ENCODE peak calls at places on chromosomes 6 and 20, in four cellular contexts. H is trophoblast cell, N is H1, G is mesenchymal stem cell. R is an unnamed sample.

GRCh38 chr6:126170875-126171489 is 168.9 kb upstream of the CENPW start:
- DNase-seq in H (peak; percentile 59), N (no peak), G (peak; percentile 34), R (no peak)

GRCh38 chr6:131394768-131395432 is 178.1 kb upstream of the ARG1 start:
- DNase-seq in H (no peak), N (no peak), G (no peak), R (no peak)

GRCh38 chr6:17045581-17046322 is 56.1 kb upstream of the STMND1 start:
- DNase-seq in H (peak; percentile 62), N (no peak), G (peak; percentile 14), R (no peak)

GRCh38 chr20:46820682-46821081 is 74.0 kb upstream of the EYA2 start:
- DNase-seq in H (no peak), N (no peak), G (no peak), R (no peak)

GRCh38 chr6:33613794-33614166 is 7.3 kb upstream of the ITPR3 start:
- DNase-seq in H (no peak), N (no peak), G (no peak), R (no peak)

GRCh38 chr20:55855052-55855451 is 150.3 kb downstream of the CBLN4 start:
- DNase-seq in H (no peak), N (no peak), G (no peak), R (no peak)

GRCh38 chr6:116397960-116398359 is 27.2 kb downstream of the DSE start:
- DNase-seq in H (peak; percentile 36), N (no peak), G (peak; percentile 38), R (no peak)

GRCh38 chr20:59008715-59009336 is 1.8 kb upstream of the CTSZ start:
- DNase-seq in H (no peak), N (no peak), G (no peak), R (no peak)

GRCh38 chr6:686528-686927 is 6.4 kb downstream of the EXOC2 start:
- DNase-seq in H (no peak), N (no peak), G (peak; percentile 69), R (no peak)

GRCh38 chr20:884983-885952 is 30.9 kb downstream of the ANGPT4 start:
- DNase-seq in H (peak; percentile 71), N (peak; percentile 82), G (peak; percentile 23), R (peak; percentile 59)

GRCh38 chr6:53119772-53120409 is 28.8 kb downstream of the GCM1 start:
- DNase-seq in H (peak; percentile 66), N (peak; percentile 49), G (peak; percentile 89), R (no peak)

GRCh38 chr6:143700684-143701342 is 23.0 kb downstream of the PHACTR2 start:
- DNase-seq in H (no peak), N (no peak), G (no peak), R (no peak)

GRCh38 chr20:44092551-44093248 is 94.3 kb downstream of the JPH2 start:
- DNase-seq in H (peak; percentile 47), N (no peak), G (peak; percentile 53), R (peak; percentile 27)

GRCh38 chr6:25446815-25447569 is 167.8 kb downstream of the CARMIL1 start:
- DNase-seq in H (no peak), N (no peak), G (no peak), R (no peak)

GRCh38 chr6:53851561-53851960 is 56.8 kb downstream of the LRRC1 start:
- DNase-seq in H (no peak), N (no peak), G (peak; percentile 33), R (no peak)

GRCh38 chr20:20395856-20396600 is 28.1 kb downstream of the INSM1 start:
- DNase-seq in H (no peak), N (peak; percentile 66), G (no peak), R (peak; percentile 88)

GRCh38 chr6:88166901-88167624 is 916 bp upstream of the CNR1 start:
- DNase-seq in H (no peak), N (peak; percentile 61), G (no peak), R (peak; percentile 21)

GRCh38 chr6:119533603-119534279 is 184.2 kb upstream of the MAN1A1 start:
- DNase-seq in H (peak; percentile 29), N (no peak), G (peak; percentile 21), R (no peak)

GRCh38 chr6:160256445-160256844 is 2.2 kb downstream of the SLC22A2 start:
- DNase-seq in H (no peak), N (no peak), G (no peak), R (no peak)

GRCh38 chr6:51386347-51386836 is 567.7 kb downstream of the TFAP2B start:
- DNase-seq in H (no peak), N (no peak), G (no peak), R (no peak)

GRCh38 chr6:3322366-3322890 is 63.7 kb downstream of the PSMG4 start:
- DNase-seq in H (no peak), N (no peak), G (no peak), R (no peak)

GRCh38 chr20:1820137-1821074 is 74.8 kb upstream of the SIRPA start:
- DNase-seq in H (peak; percentile 26), N (no peak), G (peak; percentile 74), R (no peak)

GRCh38 chr20:24662286-24662685 is 192.9 kb downstream of the SYNDIG1 start:
- DNase-seq in H (no peak), N (no peak), G (no peak), R (no peak)

GRCh38 chr6:90190752-90191393 is 105.8 kb downstream of the BACH2 start:
- DNase-seq in H (no peak), N (no peak), G (no peak), R (no peak)

GRCh38 chr6:161660666-161661571 is 387.1 kb upstream of the AGPAT4 start:
- DNase-seq in H (no peak), N (no peak), G (no peak), R (no peak)

GRCh38 chr6:93300661-93301060 is 118.7 kb downstream of the EPHA7 start:
- DNase-seq in H (no peak), N (no peak), G (no peak), R (no peak)

GRCh38 chr6:81265106-81265505 is 487.4 kb downstream of the TENT5A start:
- DNase-seq in H (peak; percentile 55), N (no peak), G (peak; percentile 59), R (no peak)

GRCh38 chr6:105985816-105986632 is 100.1 kb upstream of the PRDM1 start:
- DNase-seq in H (no peak), N (peak; percentile 64), G (peak; percentile 79), R (peak; percentile 36)

GRCh38 chr6:109961666-109962065 is 16.4 kb upstream of the GPR6 start:
- DNase-seq in H (peak; percentile 67), N (no peak), G (peak; percentile 23), R (no peak)

GRCh38 chr6:43666181-43666920 is 21.2 kb downstream of the MRPS18A start:
- DNase-seq in H (no peak), N (no peak), G (no peak), R (no peak)

GRCh38 chr20:21583486-21584168 is 69.8 kb upstream of the NKX2-2 start:
- DNase-seq in H (no peak), N (no peak), G (no peak), R (no peak)

GRCh38 chr6:98525860-98526259 is 308.5 kb upstream of the POU3F2 start:
- DNase-seq in H (no peak), N (no peak), G (no peak), R (peak; percentile 40)

GRCh38 chr20:3777726-3778629 is 3.3 kb downstream of the SPEF1 start:
- DNase-seq in H (peak; percentile 64), N (peak; percentile 90), G (peak; percentile 52), R (peak; percentile 47)

GRCh38 chr6:117918454-117918853 is 11.4 kb downstream of the SLC35F1 start:
- DNase-seq in H (no peak), N (no peak), G (no peak), R (no peak)

GRCh38 chr6:159887146-159887545 is 3.6 kb upstream of the MAS1 start:
- DNase-seq in H (no peak), N (no peak), G (no peak), R (no peak)

GRCh38 chr6:90135672-90136071 is 161.0 kb downstream of the BACH2 start:
- DNase-seq in H (peak; percentile 34), N (no peak), G (peak; percentile 48), R (no peak)

DNA sequence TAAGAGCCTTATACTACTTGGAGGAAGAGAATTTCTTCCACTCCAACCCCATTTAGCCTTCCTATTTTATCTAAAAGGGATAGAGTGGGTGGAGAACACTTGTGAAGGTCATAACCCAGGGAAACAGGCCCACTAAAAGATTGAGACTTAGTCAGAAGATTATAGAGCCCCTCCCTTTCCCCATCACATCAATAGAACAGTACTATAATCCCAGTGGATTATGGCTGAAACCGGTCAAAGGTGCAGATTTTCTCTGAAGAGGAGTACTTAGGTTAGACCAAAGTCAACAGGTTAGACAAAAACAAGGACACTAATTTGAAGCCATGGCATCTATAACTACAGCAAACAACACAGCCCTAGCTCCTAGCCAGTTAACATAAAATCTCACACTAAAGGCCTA is 330.9 kb upstream of the NOX3 start:
- DNase-seq in H (no peak), N (no peak), G (no peak), R (no peak)
- H3K18ac ChIP-seq in H (no peak overlapping the region), N (no peak overlapping the region), G (no peak overlapping the region), R (no peak overlapping the region)

GRCh38 chr20:13783528-13783927 is 1.2 kb downstream of the ESF1 start:
- DNase-seq in H (no peak), N (no peak), G (no peak), R (no peak)
- H3K4me3 ChIP-seq in H (no peak overlapping the region), N (peak overlapping the region; percentile 73), G (no peak overlapping the region), R (no peak overlapping the region)

DNA sequence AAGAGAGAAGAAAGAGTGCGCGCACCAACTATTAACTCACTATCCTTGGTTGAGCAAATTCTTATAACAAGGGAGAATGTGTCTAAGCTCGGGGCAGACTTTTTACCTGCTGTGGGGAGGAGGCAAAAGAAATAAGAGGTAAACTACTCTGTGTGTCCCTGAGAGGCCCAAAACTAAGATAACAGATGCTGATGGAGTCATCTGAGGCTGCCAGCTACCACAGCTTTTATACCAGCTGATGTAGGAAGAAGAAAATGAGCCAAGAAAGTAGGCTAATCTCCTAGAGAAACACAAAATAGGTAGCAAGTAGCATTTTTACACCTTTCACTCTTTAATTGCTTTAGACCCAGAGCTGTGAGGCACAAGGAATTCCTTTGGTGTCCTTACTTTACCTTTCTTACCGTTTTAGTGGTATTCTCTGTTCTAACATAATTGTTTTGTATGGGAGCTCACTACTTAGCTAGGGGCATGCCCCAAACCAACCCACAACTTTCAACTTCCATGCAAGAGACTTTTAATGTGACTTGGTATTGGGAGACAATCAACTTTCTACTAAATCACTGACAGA is 27.8 kb upstream of the PIM1 start:
- DNase-seq in H (no peak), N (no peak), G (no peak), R (no peak)
- H2BK12ac ChIP-seq in H (no peak overlapping the region), N (peak overlapping the region; percentile 40), G (no peak overlapping the region), R (no peak overlapping the region)

DNA sequence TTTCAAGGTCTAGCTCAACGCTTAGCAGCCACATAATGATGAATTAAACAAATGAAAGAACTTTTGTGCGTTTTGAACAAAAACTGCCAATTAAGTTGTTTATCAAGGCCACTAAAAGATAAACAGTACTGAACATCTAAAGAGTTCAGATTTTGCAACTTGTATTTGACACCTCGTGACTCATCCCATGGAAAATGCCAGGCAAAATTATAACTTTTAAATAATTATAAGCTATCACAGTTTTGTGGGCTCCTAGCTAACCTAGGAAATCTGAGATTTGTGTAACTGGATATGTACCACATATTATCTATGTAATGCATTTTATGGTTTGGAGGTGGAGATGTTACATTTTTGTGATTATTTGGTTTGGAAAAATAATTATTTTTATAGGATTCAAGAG is 9.6 kb upstream of the BAG2 start:
- DNase-seq in H (no peak), N (no peak), G (peak; percentile 43), R (no peak)
- H3K18ac ChIP-seq in H (no peak overlapping the region), N (no peak overlapping the region), G (no peak overlapping the region), R (no peak overlapping the region)

R was measured in neuronal stem cell.